ENCODE peak calls at places on chromosomes 7 and 10, in nine cellular contexts. M is GDM1; Y is NCI-H526; H is NCI-H1092; E is stimulated activated CD4-positive, alpha-beta T cell treated with anti-CD3 and anti-CD28 coated beads, Interleukin-1b, Interleukin-23, amount 100 ng/mL, for 24 hours; S is NCI-H1105 treated with DMSO at 0.1 percent for 48 hours; V is choroid plexus epithelial cell; Z is caudate nucleus; Q is activated CD4-positive, CD25-positive, alpha-beta regulatory T cell. X is an unnamed sample.

GRCh38 chr7:32587431-32587948 is 92.2 kb downstream of the AVL9 start:
- DNase-seq in M (no peak), Y (no peak), H (no peak), E (no peak), S (no peak), V (peak), Z (no peak), Q (no peak), X (no peak)

GRCh38 chr7:128112781-128113221 is 81.6 kb upstream of the LRRC4 start:
- DNase-seq in M (no peak), Y (no peak), H (no peak), E (no peak), S (no peak), V (no peak), Z (no peak), Q (no peak), X (no peak)

GRCh38 chr7:6160191-6160623 is 112.2 kb downstream of the CYTH3 start:
- DNase-seq in M (no peak), Y (no peak), H (no peak), E (no peak), S (no peak), V (peak), Z (peak), Q (no peak), X (peak)

GRCh38 chr7:120792091-120792860 is 65.7 kb downstream of the TSPAN12 start:
- DNase-seq in M (peak), Y (peak), H (peak), E (peak), S (peak), V (peak), Z (peak), Q (peak), X (peak)

GRCh38 chr7:64908358-64908757 is 5.3 kb downstream of the ZNF273 start:
- DNase-seq in M (no peak), Y (no peak), H (no peak), E (no peak), S (no peak), V (no peak), Z (no peak), Q (no peak), X (no peak)

GRCh38 chr10:81071087-81071796 is 533.5 kb downstream of the SH2D4B start:
- DNase-seq in M (no peak), Y (no peak), H (no peak), E (no peak), S (no peak), V (no peak), Z (no peak), Q (no peak), X (no peak)

GRCh38 chr7:14870394-14870793 is 32.2 kb downstream of the DGKB start:
- DNase-seq in M (no peak), Y (no peak), H (no peak), E (no peak), S (no peak), V (no peak), Z (no peak), Q (no peak), X (no peak)

GRCh38 chr10:48257407-48257961 is 17.0 kb downstream of the FRMPD2 start:
- DNase-seq in M (no peak), Y (no peak), H (no peak), E (no peak), S (no peak), V (no peak), Z (no peak), Q (no peak), X (no peak)

GRCh38 chr10:18140957-18141888 is 999 bp downstream of the CACNB2 start:
- DNase-seq in M (no peak), Y (peak), H (no peak), E (no peak), S (no peak), V (no peak), Z (no peak), Q (no peak), X (no peak)

GRCh38 chr10:4006051-4006450 is 221.0 kb upstream of the KLF6 start:
- DNase-seq in M (no peak), Y (no peak), H (no peak), E (no peak), S (no peak), V (no peak), Z (no peak), Q (no peak), X (no peak)

GRCh38 chr10:3452234-3452633 is 279.7 kb upstream of the PITRM1 start:
- DNase-seq in M (no peak), Y (no peak), H (no peak), E (no peak), S (no peak), V (peak), Z (no peak), Q (no peak), X (no peak)

GRCh38 chr7:121385800-121386179 is 10.3 kb downstream of the FAM3C start:
- DNase-seq in M (no peak), Y (no peak), H (no peak), E (no peak), S (peak), V (peak), Z (no peak), Q (no peak), X (peak)

GRCh38 chr7:78395298-78396120 is 596.9 kb downstream of the PHTF2 start:
- DNase-seq in M (no peak), Y (no peak), H (no peak), E (no peak), S (no peak), V (no peak), Z (no peak), Q (no peak), X (no peak)

GRCh38 chr7:41918597-41918996 is 215.7 kb upstream of the INHBA start:
- DNase-seq in M (no peak), Y (no peak), H (no peak), E (no peak), S (no peak), V (peak), Z (no peak), Q (no peak), X (no peak)

GRCh38 chr10:32271617-32272016 is 75.3 kb downstream of the EPC1 start:
- DNase-seq in M (no peak), Y (no peak), H (no peak), E (no peak), S (no peak), V (peak), Z (no peak), Q (no peak), X (no peak)

GRCh38 chr7:126001344-126001743 is 1071.7 kb upstream of the POT1 start:
- DNase-seq in M (no peak), Y (no peak), H (no peak), E (no peak), S (no peak), V (no peak), Z (no peak), Q (no peak), X (no peak)

GRCh38 chr7:28509256-28510021 is 97.1 kb downstream of the CREB5 start:
- DNase-seq in M (no peak), Y (no peak), H (no peak), E (no peak), S (no peak), V (no peak), Z (no peak), Q (no peak), X (no peak)

GRCh38 chr7:105587899-105588690 is 6.8 kb upstream of the EFCAB10 start:
- DNase-seq in M (no peak), Y (no peak), H (no peak), E (no peak), S (no peak), V (no peak), Z (no peak), Q (no peak), X (no peak)

X was measured in NCI-H2227 treated with DMSO at 0.1 percent for 48 hours.